ENCODE peak calls at places on chromosomes 3 and 15, in seven cellular contexts. H is lung; C is body of pancreas; F is activated CD8-positive, alpha-beta memory T cell treated with anti-CD3 and anti-CD28 coated beads, Interleukin-2, amount 10 ng/mL, durations not matched to agents 7 days and 5 days; P is mesothelial cell of epicardium; T is NCI-H1105 treated with DMSO at 0.1 percent for 48 hours; J is tibial artery. G is an unnamed sample.

GRCh38 chr3:153350420-153350819 is 188.4 kb downstream of the RAP2B start:
- DNase-seq in J (no peak), T (no peak), C (no peak), P (no peak), H (no peak), F (no peak), G (no peak)

GRCh38 chr3:8371085-8371551 is 130.5 kb upstream of the LMCD1 start:
- DNase-seq in F (no peak), J (no peak), P (no peak), T (no peak), H (no peak), C (no peak), G (no peak)

GRCh38 chr3:13598926-13599886 is 50.3 kb downstream of the FBLN2 start:
- DNase-seq in P (no peak), H (no peak), C (peak), J (no peak), T (no peak), F (no peak), G (no peak)

GRCh38 chr3:169668957-169669681 is 5.6 kb upstream of the MECOM start:
- DNase-seq in J (peak), T (peak), C (peak), F (peak), H (peak), P (peak), G (no peak)

GRCh38 chr3:131803113-131803512 is 231.7 kb downstream of the CPNE4 start:
- DNase-seq in J (no peak), C (no peak), F (no peak), P (no peak), T (no peak), H (no peak), G (no peak)

GRCh38 chr15:66685638-66686150 is 16.3 kb upstream of the SMAD6 start:
- DNase-seq in J (no peak), C (no peak), F (no peak), P (no peak), T (no peak), H (no peak), G (no peak)

GRCh38 chr3:97882975-97883598 is 61.3 kb downstream of the CRYBG3 start:
- DNase-seq in F (no peak), P (no peak), H (peak), J (no peak), T (peak), C (peak), G (no peak)

GRCh38 chr3:51982352-51982837 is 940 bp upstream of the ACY1 start:
- DNase-seq in J (no peak), H (peak), T (peak), P (no peak), F (peak), C (peak), G (no peak)

GRCh38 chr15:31332681-31333071 is 6.0 kb downstream of the KLF13 start:
- DNase-seq in F (no peak), P (no peak), C (no peak), T (no peak), J (no peak), H (no peak), G (no peak)

GRCh38 chr3:12590096-12590495 is 33.2 kb downstream of the MKRN2 start:
- DNase-seq in H (no peak), T (no peak), P (no peak), J (no peak), F (no peak), C (no peak), G (no peak)

GRCh38 chr15:49124371-49124770 is 31.0 kb downstream of the COPS2 start:
- DNase-seq in H (no peak), F (no peak), P (no peak), J (no peak), T (no peak), C (no peak), G (no peak)

GRCh38 chr3:146537603-146538002 is 6.8 kb downstream of the PLSCR1 start:
- DNase-seq in T (no peak), P (no peak), J (no peak), C (no peak), F (no peak), H (no peak), G (no peak)

GRCh38 chr15:77897896-77898406 is 179.6 kb downstream of the TBC1D2B start:
- DNase-seq in F (no peak), P (no peak), J (peak), H (no peak), T (no peak), C (no peak), G (peak)

GRCh38 chr3:50342818-50343633 is 2.4 kb upstream of the RASSF1 start:
- DNase-seq in F (no peak), T (no peak), P (no peak), J (no peak), C (no peak), H (no peak), G (no peak)

GRCh38 chr15:78034495-78035191 is 42.9 kb downstream of the TBC1D2B start:
- DNase-seq in C (peak), H (peak), J (no peak), F (peak), T (no peak), P (no peak), G (no peak)

GRCh38 chr15:98650871-98651481 is 2.6 kb downstream of the IGF1R start:
- DNase-seq in P (peak), H (peak), C (peak), T (no peak), F (no peak), J (no peak), G (no peak)

GRCh38 chr3:110576962-110577361 is 494.7 kb upstream of the NECTIN3 start:
- DNase-seq in P (no peak), H (no peak), C (no peak), F (no peak), J (no peak), T (no peak), G (no peak)

GRCh38 chr3:5022966-5023776 is 43.9 kb downstream of the BHLHE40 start:
- DNase-seq in H (peak), T (no peak), J (no peak), C (peak), F (no peak), P (no peak), G (no peak)

GRCh38 chr15:24878153-24878552 is 76.6 kb upstream of the SNRPN start:
- DNase-seq in P (no peak), T (no peak), H (no peak), F (peak), C (peak), J (no peak), G (no peak)

GRCh38 chr3:34727700-34728099 is 911.6 kb upstream of the ARPP21 start:
- DNase-seq in P (no peak), C (no peak), H (no peak), J (no peak), F (no peak), T (no peak), G (no peak)

GRCh38 chr3:52244061-52244628 is 1.4 kb upstream of the PPM1M start:
- DNase-seq in H (peak), J (peak), P (no peak), C (no peak), F (peak), T (no peak), G (peak)

GRCh38 chr3:106457278-106458210 is 588.7 kb upstream of the CBLB start:
- DNase-seq in P (no peak), H (no peak), C (peak), T (no peak), J (peak), F (peak), G (no peak)

G was measured in chondrocyte.